ENCODE peak calls at places on chromosomes 13 and 19, in four cellular contexts. K is pancreas, A is ascending aorta, R is Caco-2. O is an unnamed sample. For H3K27me3, the result is how much of the 10 kb centered on the place peaks cover.

GRCh38 chr13:23979361-23980159 is 82.3 kb upstream of the C1QTNF9B start:
- DNase-seq in K (peak), A (no peak), R (peak), O (peak)

GRCh38 chr13:113882266-113882627 is 18.4 kb upstream of the GAS6 start:
- DNase-seq in K (no peak), A (no peak), R (no peak), O (no peak)

GRCh38 chr13:28958018-28958417 is 137.9 kb downstream of the MTUS2 start:
- DNase-seq in K (no peak), A (no peak), R (no peak), O (no peak)

GRCh38 chr13:30736461-30736860 is 1.1 kb downstream of the ALOX5AP start:
- DNase-seq in K (no peak), A (no peak), R (no peak), O (no peak)

GRCh38 chr19:44163789-44164188 is 1.1 kb upstream of the ZNF226 start:
- DNase-seq in K (no peak), A (no peak), R (no peak), O (no peak)

GRCh38 chr13:24625870-24626419 is 54.3 kb upstream of the ATP12A start:
- DNase-seq in K (no peak), A (no peak), R (no peak), O (no peak)

GRCh38 chr13:107669356-107669755 is 546.0 kb downstream of the LIG4 start:
- DNase-seq in K (no peak), A (no peak), R (no peak), O (no peak)

GRCh38 chr13:110396913-110397379 is 89.9 kb downstream of the COL4A2 start:
- DNase-seq in K (peak), A (peak), R (no peak), O (no peak)

GRCh38 chr19:50710612-50711011 is 9.0 kb downstream of the SHANK1 start:
- DNase-seq in K (no peak), A (no peak), R (no peak), O (no peak)

GRCh38 chr13:51101636-51102218 is 9.3 kb downstream of the C13orf42 start:
- DNase-seq in K (no peak), A (no peak), R (no peak), O (no peak)

GRCh38 chr13:72384186-72384823 is 343.1 kb downstream of the MZT1 start:
- DNase-seq in K (no peak), A (no peak), R (no peak), O (no peak)

GRCh38 chr19:29724102-29724641 is 9.1 kb upstream of the C19orf12 start:
- DNase-seq in K (no peak), A (no peak), R (no peak), O (peak)

GRCh38 chr19:14073925-14074838 is 1.6 kb downstream of the MISP3 start:
- DNase-seq in K (no peak), A (no peak), R (no peak), O (no peak)

GRCh38 chr13:108877300-108877699 is 247.9 kb downstream of the MYO16 start:
- DNase-seq in K (no peak), A (no peak), R (no peak), O (no peak)

GRCh38 chr13:41497436-41497835 is 40.1 kb downstream of the RGCC start:
- DNase-seq in K (no peak), A (no peak), R (no peak), O (no peak)

GRCh38 chr13:59861676-59862075 is 302.1 kb downstream of the DIAPH3 start:
- DNase-seq in K (no peak), A (no peak), R (no peak), O (no peak)

GRCh38 chr13:23506071-23506820 is 64.0 kb upstream of the TNFRSF19 start:
- DNase-seq in K (no peak), A (no peak), R (no peak), O (no peak)

GRCh38 chr13:50798923-50799322 is 44.6 kb downstream of the DLEU7 start:
- DNase-seq in K (no peak), A (no peak), R (no peak), O (no peak)

GRCh38 chr13:63381078-63381859 is 1965.6 kb upstream of the PCDH20 start:
- DNase-seq in K (no peak), A (no peak), R (no peak), O (no peak)

GRCh38 chr19:15156391-15156790 is 44.4 kb downstream of the NOTCH3 start:
- DNase-seq in K (no peak), A (no peak), R (no peak), O (no peak)

GRCh38 chr19:46620716-46621115 is 4.2 kb downstream of the PTGIR start:
- DNase-seq in K (no peak), A (peak), R (no peak), O (no peak)
- H3K4me3 ChIP-seq in K (no peak), A (peak), R (no peak), O (no peak)

DNA sequence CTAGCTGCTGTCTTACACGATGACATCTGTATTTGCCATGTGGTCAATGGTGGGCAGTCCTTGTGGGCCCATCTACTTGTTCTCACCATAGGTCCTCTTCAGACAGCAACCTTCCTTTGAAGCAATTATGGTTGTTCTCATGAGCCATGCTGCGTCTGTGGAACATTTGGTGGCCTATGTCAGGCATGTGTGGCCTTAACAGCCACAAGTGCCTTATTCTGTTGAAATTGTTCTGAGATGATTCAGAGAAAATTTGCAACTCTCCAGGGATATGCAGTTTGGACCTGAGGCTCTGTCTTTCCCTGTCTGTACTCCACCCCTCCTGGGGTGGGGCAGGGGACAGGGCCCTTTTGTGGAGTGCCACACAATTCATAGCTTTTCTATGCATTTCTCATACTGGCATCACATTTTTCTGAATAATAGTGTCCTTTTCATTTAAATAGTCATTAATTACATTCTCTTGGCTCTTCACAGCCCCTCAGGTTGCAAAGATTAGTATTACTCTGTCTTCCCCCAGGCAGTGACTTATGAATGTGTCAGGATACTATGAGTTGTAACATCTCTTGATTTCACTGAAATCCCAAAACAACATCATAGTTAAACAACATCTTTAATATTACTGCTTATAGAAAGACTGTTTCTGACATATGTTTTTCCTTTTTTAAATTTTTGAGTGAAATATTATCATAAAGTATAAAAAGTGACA is 102.1 kb downstream of the ITGBL1 start:
- DNase-seq in K (no peak), A (no peak), R (no peak), O (no peak)
- H3K27me3 ChIP-seq in K (under half), A (under half), R (under half), O (under half)

GRCh38 chr13:80145291-80145690 is 195.6 kb downstream of the SPRY2 start:
- DNase-seq in K (no peak), A (no peak), R (no peak), O (no peak)
- TF ChIP-seq CTCF in K (no peak), A (no peak), R (no peak), O (no peak)

GRCh38 chr13:58376349-58376748 is 744.8 kb downstream of the PCDH17 start:
- DNase-seq in K (no peak), A (no peak), R (no peak), O (no peak)
- H3K4me3 ChIP-seq in K (no peak), A (no peak), R (no peak), O (no peak)

DNA sequence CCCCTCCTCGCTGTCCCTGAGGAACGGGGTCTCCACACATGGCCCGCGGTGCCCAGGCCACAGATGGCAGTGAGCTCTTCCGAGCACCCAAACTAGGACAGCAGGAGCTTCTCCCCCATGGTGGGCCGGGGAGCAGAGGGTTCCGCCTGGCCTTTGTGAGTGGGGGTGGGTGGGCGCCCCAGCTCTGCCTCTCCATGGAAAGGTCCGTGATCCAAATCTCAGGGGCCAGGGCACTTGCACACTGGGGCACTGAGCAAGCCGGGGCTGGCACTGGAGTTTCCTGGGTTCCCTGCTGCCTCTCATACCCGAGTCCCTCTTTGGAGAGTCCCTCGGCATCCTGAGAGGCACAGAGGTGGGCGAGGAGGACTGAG is 2.2 kb upstream of the DIRAS1 start:
- DNase-seq in K (no peak), A (no peak), R (no peak), O (no peak)
- H3K27me3 ChIP-seq in K (under half), A (under half), R (under half), O (under half)

DNA sequence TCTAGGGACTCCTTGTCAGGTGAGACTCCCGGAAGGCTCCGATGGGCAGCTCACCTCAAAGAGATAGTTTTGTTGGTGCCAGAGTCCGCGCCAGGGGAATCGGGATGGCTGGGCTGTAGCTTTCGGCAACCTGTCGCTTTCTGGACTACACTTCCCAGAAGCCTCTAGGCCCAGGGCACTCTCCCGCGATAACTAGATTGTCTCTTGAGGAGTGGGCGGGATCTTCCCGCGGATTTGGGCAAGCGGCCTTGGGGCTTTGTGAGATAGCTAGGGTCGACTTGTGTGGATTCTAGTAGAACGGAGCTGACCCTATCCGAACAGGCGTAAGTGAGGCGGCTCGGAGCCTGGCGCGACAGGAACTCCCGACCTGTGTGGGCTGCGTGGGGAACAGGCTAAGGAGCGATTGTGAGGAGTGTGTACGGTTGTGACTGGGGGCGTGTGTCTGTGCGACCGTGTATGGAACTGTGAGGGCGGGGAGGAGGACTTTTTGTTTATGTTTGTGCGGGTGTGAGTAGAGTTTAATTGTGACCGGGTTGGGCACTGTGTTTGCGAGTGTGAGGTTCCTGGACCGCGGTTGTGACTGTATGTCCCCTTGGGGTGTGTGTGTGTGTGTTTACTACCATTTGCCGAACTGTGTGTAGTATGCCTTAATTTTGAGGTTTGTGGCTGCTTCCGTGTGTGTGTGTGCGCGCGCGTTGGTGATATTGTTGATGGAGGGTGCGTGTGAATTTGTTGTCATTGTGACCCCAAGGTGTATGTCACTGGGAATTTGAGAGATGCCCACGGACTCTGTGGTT is at the start of gene ZNF345:
- DNase-seq in K (peak), A (peak), R (peak), O (peak)
- TF ChIP-seq CTCF in K (no peak), A (no peak), R (no peak), O (no peak)

GRCh38 chr19:17232258-17232657 is 6.2 kb downstream of the OCEL1 start:
- DNase-seq in K (no peak), A (no peak), R (no peak), O (no peak)

GRCh38 chr19:17236831-17237543 is 8.7 kb downstream of the NR2F6 start:
- DNase-seq in K (no peak), A (no peak), R (no peak), O (no peak)

GRCh38 chr19:17236414-17236716 is 9.4 kb downstream of the NR2F6 start:
- DNase-seq in K (no peak), A (no peak), R (no peak), O (no peak)

GRCh38 chr19:17235618-17236413 is 9.8 kb downstream of the OCEL1 start:
- DNase-seq in K (peak), A (no peak), R (no peak), O (peak)

DNA sequence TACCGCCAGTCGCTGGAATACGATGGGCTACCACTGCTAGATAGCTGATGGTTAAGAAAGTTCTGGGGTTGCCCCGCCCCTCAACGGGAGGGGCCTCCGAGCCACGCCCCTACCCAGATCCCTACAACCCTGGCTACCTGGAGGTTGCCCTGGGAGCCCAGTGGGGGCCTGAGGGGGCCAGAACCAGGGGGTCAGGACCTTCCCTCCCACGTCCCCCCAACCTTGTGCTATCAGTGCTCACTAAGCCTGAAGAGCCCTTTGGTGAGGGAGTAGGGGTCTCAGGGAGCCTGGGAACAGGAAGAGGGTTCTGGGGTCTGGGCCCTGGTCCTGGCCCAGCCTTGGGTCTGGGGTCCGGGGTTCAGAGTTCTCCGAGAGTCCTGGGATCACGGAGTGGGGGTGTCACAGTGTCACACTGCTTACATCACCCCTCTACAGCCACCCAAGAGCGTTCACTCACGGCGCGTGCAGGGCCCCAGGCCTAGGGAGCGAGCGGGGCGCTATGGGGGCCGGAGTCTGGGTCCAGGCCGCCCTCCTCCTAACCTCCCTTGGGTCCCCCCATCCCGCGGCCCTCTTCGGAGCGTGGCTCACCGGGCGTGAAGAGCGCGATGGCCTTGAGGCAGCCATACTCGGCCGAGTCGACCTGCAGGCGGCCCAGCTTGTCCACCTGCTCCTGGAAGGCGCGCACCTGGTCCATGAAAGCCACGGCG is 9.0 kb downstream of the OCEL1 start:
- DNase-seq in K (peak), A (no peak), R (no peak), O (peak)
- H3K4me3 ChIP-seq in K (peak), A (peak), R (no peak), O (peak)

DNA sequence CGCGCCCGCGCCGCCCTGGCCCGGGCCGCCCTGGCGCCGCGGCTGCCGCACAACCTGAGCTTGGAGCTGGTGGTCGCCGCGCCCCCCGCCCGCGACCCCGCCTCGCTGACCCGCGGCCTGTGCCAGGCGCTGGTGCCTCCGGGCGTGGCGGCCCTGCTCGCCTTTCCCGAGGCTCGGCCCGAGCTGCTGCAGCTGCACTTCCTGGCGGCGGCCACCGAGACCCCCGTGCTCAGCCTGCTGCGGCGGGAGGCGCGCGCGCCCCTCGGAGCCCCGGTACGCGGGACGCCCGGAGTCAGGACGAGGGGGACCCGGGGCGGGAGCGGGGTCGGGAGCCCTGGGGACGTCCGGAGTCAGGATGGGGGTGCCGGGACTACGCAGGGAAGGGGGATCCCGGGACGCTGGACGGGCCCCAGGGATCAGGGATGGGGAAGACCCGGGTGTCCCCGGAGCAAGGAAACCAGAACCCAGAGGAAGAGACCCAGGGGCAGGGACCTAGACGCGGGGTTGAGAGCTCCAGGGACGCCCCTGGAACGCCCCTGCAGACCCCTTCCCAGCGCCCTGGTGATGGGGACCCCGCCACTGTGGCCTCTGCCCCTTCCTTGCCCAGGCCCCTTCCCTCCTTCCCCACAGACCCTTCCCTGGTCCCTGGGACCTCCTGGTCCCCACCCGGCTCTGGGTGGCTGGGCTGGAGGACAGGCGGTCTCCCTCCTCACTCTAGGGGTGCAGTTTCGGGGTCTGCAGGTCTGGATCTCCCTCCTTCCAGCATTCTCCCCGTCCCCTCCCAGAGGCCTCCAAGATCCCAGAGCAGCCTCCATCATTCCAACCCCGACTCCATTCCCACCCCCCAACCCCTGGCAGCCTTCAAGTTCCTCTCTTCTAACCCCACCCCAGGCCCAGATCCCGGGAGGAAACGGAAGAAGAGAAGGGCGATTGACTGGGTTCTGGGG is 645 bp downstream of the GRIN3B start:
- DNase-seq in K (no peak), A (no peak), R (no peak), O (no peak)
- H3K27me3 ChIP-seq in K (under half), A (under half), R (under half), O (under half)

O was measured in GM06990.